ENCODE peak calls at places on chromosome 5, in ten cellular contexts. S is H54; F is activated naive CD4-positive, alpha-beta T cell treated with anti-CD3 and anti-CD28 coated beads, Interleukin-2, amount 50 U/mL, for 72 hours; A is B cell; L is DND-41; Z is DMS153; E is uterus; T is brain microvascular endothelial cell; K is CD4-positive, alpha-beta T cell; U is stimulated activated CD8-positive, alpha-beta memory T cell treated with anti-CD3 and anti-CD28 coated beads, Interleukin-4, amount 100 ng/mL, for 1 hour. R is an unnamed sample.

GRCh38 chr5:763397-763796 is 21.1 kb downstream of the ZDHHC11B start:
- DNase-seq in K (no peak), S (peak; percentile 2), T (no peak), Z (no peak), U (no peak), L (no peak), E (no peak), F (no peak), A (peak; percentile 39), R (no peak)

GRCh38 chr5:77266291-77266690 is 55.8 kb downstream of the PDE8B start:
- DNase-seq in K (no peak), Z (no peak), A (no peak), F (no peak), L (no peak), E (no peak), S (no peak), U (no peak), T (peak; percentile 61), R (no peak)

GRCh38 chr5:34648522-34649158 is 7.5 kb upstream of the RAI14 start:
- DNase-seq in S (no peak), K (no peak), T (no peak), E (no peak), L (no peak), F (no peak), U (no peak), A (no peak), Z (no peak), R (no peak)

GRCh38 chr5:139747583-139748504 is 47.8 kb upstream of the PSD2 start:
- DNase-seq in F (peak; percentile 84), K (no peak), S (no peak), A (peak; percentile 60), Z (no peak), E (no peak), U (peak; percentile 37), T (peak; percentile 57), L (peak; percentile 58), R (peak; percentile 48)

GRCh38 chr5:14121552-14121951 is 21.6 kb upstream of the TRIO start:
- DNase-seq in U (no peak), A (no peak), L (no peak), F (no peak), Z (no peak), E (no peak), K (no peak), T (no peak), S (no peak), R (no peak)

GRCh38 chr5:142108432-142109355 is at the start of gene NDFIP1:
- DNase-seq in A (peak; percentile 89), T (peak; percentile 54), S (peak; percentile 72), E (peak; percentile 74), U (peak; percentile 72), K (peak; percentile 82), L (peak; percentile 80), F (peak; percentile 87), Z (peak; percentile 15), R (peak; percentile 86)

GRCh38 chr5:74673011-74673790 is 11.8 kb upstream of the HEXB start:
- DNase-seq in A (no peak), F (no peak), T (no peak), Z (no peak), U (no peak), S (no peak), L (no peak), E (peak; percentile 26), K (no peak), R (peak; percentile 65)

GRCh38 chr5:128537306-128537998 is 593 bp downstream of the FBN2 start:
- DNase-seq in F (no peak), T (peak; percentile 41), K (no peak), Z (no peak), E (peak; percentile 17), A (peak; percentile 6), L (no peak), U (no peak), S (no peak), R (peak; percentile 66)

GRCh38 chr5:19270153-19270552 is 717.8 kb downstream of the CDH18 start:
- DNase-seq in Z (no peak), U (no peak), S (no peak), T (no peak), K (no peak), F (no peak), E (no peak), A (no peak), L (no peak), R (no peak)

GRCh38 chr5:124154714-124155113 is 591.7 kb downstream of the ZNF608 start:
- DNase-seq in S (no peak), U (no peak), T (no peak), A (no peak), K (no peak), Z (peak; percentile 10), E (no peak), L (no peak), F (no peak), R (no peak)

GRCh38 chr5:169494383-169495251 is 89.0 kb upstream of the SPDL1 start:
- DNase-seq in L (no peak), S (no peak), E (no peak), K (no peak), Z (no peak), A (no peak), F (no peak), T (no peak), U (no peak), R (no peak)

GRCh38 chr5:77101298-77101697 is 14.2 kb upstream of the ZBED3 start:
- DNase-seq in K (no peak), Z (no peak), S (peak; percentile 49), F (no peak), A (no peak), T (peak; percentile 53), L (no peak), E (peak; percentile 53), U (no peak), R (peak; percentile 64)

GRCh38 chr5:141708016-141708415 is 26.0 kb upstream of the ARAP3 start:
- DNase-seq in T (no peak), F (no peak), L (no peak), U (no peak), Z (no peak), S (no peak), E (no peak), A (no peak), K (no peak), R (no peak)

GRCh38 chr5:112329429-112330090 is 89.5 kb downstream of the EPB41L4A start:
- DNase-seq in A (peak; percentile 17), L (peak; percentile 55), E (no peak), T (no peak), U (no peak), K (no peak), F (no peak), Z (no peak), S (no peak), R (no peak)

GRCh38 chr5:110940136-110940535 is 131.4 kb upstream of the TSLP start:
- DNase-seq in S (no peak), K (no peak), T (peak; percentile 27), U (no peak), E (no peak), F (no peak), L (no peak), A (no peak), Z (no peak), R (no peak)